ENCODE peak calls at places on chromosomes 11 and 22, in seven cellular contexts. I is choroid plexus epithelial cell; Q is fibroblast of mammary gland; L is dorsolateral prefrontal cortex; H is heart right ventricle; A is CD8-positive, alpha-beta T cell; J is fibroblast of pulmonary artery. X is an unnamed sample.
A peak's percentile ranks its signal among the peaks of the same experiment; 100 is the strongest.

GRCh38 chr11:118649941-118650340 is 29.5 kb downstream of the TREH start:
- DNase-seq in H (no peak), Q (no peak), L (no peak), I (no peak), J (no peak), A (no peak), X (no peak)

GRCh38 chr11:5737091-5737490 is 843 bp downstream of the OR56B1 start:
- DNase-seq in L (no peak), I (peak; percentile 47), H (no peak), J (peak; percentile 56), Q (peak; percentile 70), A (no peak), X (peak; percentile 3)

GRCh38 chr22:19981961-19982920 is 34.4 kb downstream of the ARVCF start:
- DNase-seq in Q (no peak), A (no peak), L (no peak), H (no peak), I (no peak), J (no peak), X (no peak)

GRCh38 chr22:44289429-44290171 is 23.2 kb downstream of the SHISAL1 start:
- DNase-seq in L (no peak), Q (peak; percentile 27), J (no peak), I (peak; percentile 10), A (no peak), H (no peak), X (peak; percentile 35)

GRCh38 chr11:61111786-61112517 is 9.7 kb downstream of the CD5 start:
- DNase-seq in L (no peak), I (no peak), A (peak; percentile 48), J (no peak), Q (no peak), H (no peak), X (no peak)

GRCh38 chr22:44369241-44369652 is 56.5 kb upstream of the SHISAL1 start:
- DNase-seq in I (no peak), L (no peak), H (no peak), Q (no peak), A (no peak), J (no peak), X (no peak)

GRCh38 chr22:37659066-37659896 is 758 bp downstream of the PDXP start:
- DNase-seq in Q (no peak), H (no peak), J (no peak), A (no peak), I (no peak), L (no peak), X (no peak)

GRCh38 chr11:18011633-18012313 is 1.1 kb downstream of the SERGEF start:
- DNase-seq in J (no peak), A (peak; percentile 12), L (no peak), Q (no peak), H (no peak), I (no peak), X (no peak)

GRCh38 chr11:111379500-111380136 is 543 bp upstream of the POU2AF1 start:
- DNase-seq in L (no peak), H (no peak), I (no peak), Q (no peak), J (no peak), A (no peak), X (no peak)

GRCh38 chr11:61860054-61860903 is 31.1 kb downstream of the FADS3 start:
- DNase-seq in Q (peak; percentile 61), A (no peak), H (peak; percentile 83), J (peak; percentile 79), I (peak; percentile 64), L (no peak), X (no peak)

GRCh38 chr22:17130199-17130598 is 9.0 kb upstream of the TMEM121B start:
- DNase-seq in Q (peak; percentile 42), L (no peak), J (no peak), A (no peak), H (no peak), I (no peak), X (no peak)

DNA sequence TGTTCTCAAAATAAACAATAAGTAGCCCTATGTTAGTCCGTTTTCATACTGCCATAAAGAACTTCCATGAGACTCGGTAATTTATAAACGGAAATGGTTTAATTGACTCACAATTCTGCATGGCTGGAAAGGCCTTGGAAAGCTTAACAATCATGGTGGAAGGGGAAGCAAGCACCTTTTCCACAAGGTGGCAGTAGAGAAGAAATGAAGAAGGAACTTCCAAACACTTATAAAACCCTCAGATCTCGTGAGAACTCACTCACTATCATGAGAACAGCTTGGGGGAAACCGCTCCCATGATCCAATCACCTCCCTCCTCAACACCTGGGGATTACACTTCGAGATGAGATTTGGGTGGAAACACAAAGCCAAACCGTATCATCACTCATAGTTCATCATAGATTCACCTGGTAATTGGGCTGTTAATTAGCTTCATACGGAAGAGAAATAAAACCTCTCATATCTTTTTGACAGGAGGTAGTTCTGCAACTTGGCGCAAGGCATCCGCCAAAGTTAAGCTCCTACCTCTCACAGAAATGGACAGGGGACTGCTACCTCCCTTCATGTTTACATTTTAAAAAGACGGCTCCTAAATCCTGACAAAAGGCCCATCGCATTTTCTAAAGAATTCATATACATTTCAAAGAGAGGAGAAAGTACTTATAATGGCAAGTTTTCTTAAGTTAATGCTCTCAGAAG is 49.0 kb downstream of the MUC15 start:
- DNase-seq in Q (peak; percentile 68), I (peak; percentile 74), J (peak; percentile 43), A (no peak), L (no peak), H (no peak), X (no peak)
- TF ChIP-seq CTCF in Q (peak; percentile 55), I (peak; percentile 70), J (peak; percentile 45), A (no peak), L (no peak), H (no peak), X (peak; percentile 39)

DNA sequence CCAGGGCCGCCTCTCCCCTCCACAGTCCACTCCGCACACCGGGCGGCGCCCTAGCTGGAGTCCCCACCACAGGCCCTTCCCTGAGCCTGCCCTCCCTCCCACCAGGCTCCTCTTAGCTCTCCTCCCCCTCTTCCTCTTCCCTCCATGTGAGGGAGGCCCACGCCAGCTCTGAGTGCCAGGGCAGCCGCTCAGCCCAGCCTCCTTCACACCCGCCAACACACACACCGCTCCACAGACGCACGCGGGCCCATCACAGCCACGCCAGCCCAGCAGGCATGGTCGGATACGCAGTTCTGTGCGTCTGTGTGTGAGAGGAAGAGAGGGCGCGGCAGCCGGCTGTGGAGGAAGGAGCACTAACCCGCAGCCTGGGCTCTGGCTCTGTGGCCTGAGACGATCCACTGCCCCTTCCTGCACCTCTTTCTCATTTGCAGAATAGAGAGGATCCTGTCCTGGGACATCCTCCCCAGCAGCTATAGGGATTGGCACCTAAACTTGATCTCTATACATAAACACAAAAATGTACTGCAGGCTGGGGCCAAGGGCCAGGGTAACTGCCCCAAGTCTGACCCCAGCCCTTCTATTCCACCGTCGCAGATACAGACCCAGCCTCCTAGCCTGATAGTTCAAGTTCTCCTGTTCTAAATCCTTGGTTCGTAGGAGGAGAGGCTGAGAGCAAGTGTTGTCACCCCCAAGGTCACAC is 3.5 kb downstream of the CHRM4 start:
- DNase-seq in H (no peak), I (no peak), A (no peak), Q (no peak), L (peak; percentile 73), J (no peak), X (no peak)
- H3K4me3 ChIP-seq in H (no peak overlapping the region), I (no peak overlapping the region), A (no peak overlapping the region), Q (no peak overlapping the region), L (no peak overlapping the region), J (no peak overlapping the region), X (no peak overlapping the region)

DNA sequence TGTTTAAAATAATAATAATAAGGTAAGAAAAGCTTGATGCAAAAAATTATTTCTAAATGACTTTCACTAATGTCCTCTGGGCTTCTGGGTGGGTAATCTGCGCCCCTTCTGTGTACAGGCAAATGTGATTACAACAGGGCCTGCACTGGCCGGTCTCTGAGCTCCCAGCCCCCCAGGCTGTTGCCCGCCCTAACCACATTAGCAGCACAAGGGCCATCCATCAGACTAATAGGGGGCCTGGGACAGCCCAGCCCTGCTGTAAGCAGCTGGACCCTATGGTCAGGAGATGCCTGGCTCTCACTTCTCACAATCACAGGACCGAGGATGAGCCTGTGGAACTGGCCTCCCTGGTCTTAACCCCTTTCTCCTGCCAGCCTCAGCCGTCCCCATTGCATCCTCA is 388.4 kb downstream of the BUD13 start:
- DNase-seq in J (no peak), Q (no peak), H (no peak), I (no peak), A (no peak), L (no peak), X (no peak)
- TF ChIP-seq CTCF in J (no peak), Q (no peak), H (no peak), I (no peak), A (no peak), L (no peak), X (no peak)

GRCh38 chr22:30398685-30399680 is 2.2 kb downstream of the SEC14L2 start:
- DNase-seq in Q (peak; percentile 57), I (no peak), A (no peak), J (no peak), H (no peak), L (no peak), X (no peak)
- H3K4me3 ChIP-seq in Q (peak overlapping the region; percentile 78), I (peak overlapping the region; percentile 87), A (peak overlapping the region; percentile 76), J (peak overlapping the region; percentile 80), H (no peak overlapping the region), L (peak overlapping the region; percentile 17), X (peak overlapping the region; percentile 84)

DNA sequence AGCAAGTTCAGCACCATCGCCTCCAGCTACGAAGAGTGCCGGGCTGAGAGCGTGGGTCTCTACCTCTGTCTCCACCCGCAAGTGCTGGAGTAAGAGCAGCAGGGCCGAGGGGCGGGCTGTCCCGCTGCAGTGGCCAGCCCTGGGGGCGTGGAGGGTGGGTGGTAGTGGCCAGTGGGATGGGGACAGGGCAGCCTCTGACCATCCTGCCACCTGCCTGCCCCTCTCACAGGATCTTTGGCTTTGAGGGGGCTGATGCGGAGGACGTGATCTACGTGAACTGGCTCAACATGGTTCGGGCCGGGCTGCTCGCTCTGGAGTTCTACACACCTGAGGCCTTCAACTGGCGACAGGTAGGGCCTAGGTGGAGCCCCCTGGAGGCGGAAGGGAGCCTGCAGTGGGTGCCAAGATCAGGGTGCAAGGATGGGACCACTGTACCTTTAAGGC is 15.0 kb upstream of the BBS1 start:
- DNase-seq in J (no peak), A (no peak), Q (no peak), L (no peak), I (no peak), H (no peak), X (no peak)
- TF ChIP-seq CTCF in J (peak; percentile 19), A (no peak), Q (peak; percentile 17), L (no peak), I (peak; percentile 43), H (no peak), X (peak; percentile 43)

DNA sequence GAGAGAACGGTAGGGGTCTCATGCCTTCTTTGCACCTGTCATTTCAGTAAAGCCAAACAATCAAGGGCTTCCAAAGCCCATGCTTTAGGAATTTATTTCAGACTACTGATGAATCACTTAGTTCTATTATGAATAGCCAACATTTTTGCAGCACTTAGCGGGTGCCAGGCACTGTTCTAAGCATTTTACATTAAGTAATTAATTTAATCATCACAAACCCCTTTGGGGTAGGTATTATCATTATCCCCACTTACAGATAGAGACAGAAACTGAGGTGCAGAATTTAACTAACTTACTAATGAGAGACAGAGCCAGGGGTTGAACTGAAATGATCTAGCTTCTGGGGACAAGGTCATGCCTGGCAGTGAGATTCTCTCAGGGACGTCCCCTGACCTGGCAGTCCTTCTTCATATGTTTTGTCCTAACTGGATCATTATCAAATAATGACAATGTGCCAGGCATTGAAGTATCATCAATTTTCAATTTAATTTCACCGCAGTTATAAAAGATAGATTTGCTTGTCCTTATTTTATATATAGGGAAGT is 31.7 kb upstream of the NAV2 start:
- DNase-seq in L (no peak), A (no peak), H (no peak), Q (no peak), I (no peak), J (no peak), X (no peak)
- H3K4me3 ChIP-seq in L (no peak overlapping the region), A (no peak overlapping the region), H (no peak overlapping the region), Q (no peak overlapping the region), I (no peak overlapping the region), J (no peak overlapping the region), X (no peak overlapping the region)

X was measured in AG09309.